ENCODE peak calls at places on chromosomes 5 and 9, in nine cellular contexts. E, H, Z, B, C, I, X, N and K are unnamed samples.
A peak's percentile ranks its signal among the peaks of the same experiment; 100 is the strongest.

GRCh38 chr9:126893079-126893478 is 21.5 kb upstream of the RALGPS1 start:
- DNase-seq in E (no peak), H (no peak), Z (no peak), B (no peak), C (no peak), I (no peak), X (no peak), N (no peak), K (no peak)

GRCh38 chr9:137096785-137097546 is 10.2 kb downstream of the MAN1B1 start:
- DNase-seq in E (no peak), H (no peak), Z (no peak), B (no peak), C (no peak), I (no peak), X (no peak), N (no peak), K (no peak)

GRCh38 chr9:36993933-36994764 is 39.9 kb downstream of the PAX5 start:
- DNase-seq in E (no peak), H (no peak), Z (peak; percentile 64), B (no peak), C (no peak), I (no peak), X (no peak), N (no peak), K (no peak)

GRCh38 chr5:32254987-32255900 is 57.5 kb downstream of the MTMR12 start:
- DNase-seq in E (no peak), H (no peak), Z (no peak), B (no peak), C (peak; percentile 29), I (no peak), X (no peak), N (no peak), K (no peak)

GRCh38 chr9:94912700-94913249 is 186.3 kb downstream of the AOPEP start:
- DNase-seq in E (no peak), H (no peak), Z (no peak), B (no peak), C (peak; percentile 86), I (peak; percentile 46), X (no peak), N (no peak), K (peak; percentile 90)

GRCh38 chr9:120892748-120893584 is 16.0 kb upstream of the PHF19 start:
- DNase-seq in E (no peak), H (no peak), Z (no peak), B (no peak), C (peak; percentile 94), I (no peak), X (no peak), N (no peak), K (peak; percentile 100)

GRCh38 chr9:3908731-3909130 is 382.9 kb upstream of the RFX3 start:
- DNase-seq in E (no peak), H (no peak), Z (no peak), B (no peak), C (no peak), I (no peak), X (no peak), N (no peak), K (no peak)

GRCh38 chr5:132962429-132962928 is 955 bp downstream of the AFF4 start:
- DNase-seq in E (no peak), H (no peak), Z (peak; percentile 32), B (no peak), C (peak; percentile 76), I (no peak), X (no peak), N (no peak), K (no peak)

GRCh38 chr5:142717582-142718215 is 31.8 kb upstream of the FGF1 start:
- DNase-seq in E (no peak), H (no peak), Z (no peak), B (no peak), C (peak; percentile 72), I (no peak), X (no peak), N (no peak), K (no peak)

GRCh38 chr9:38020251-38021076 is 48.6 kb downstream of the SHB start:
- DNase-seq in E (no peak), H (no peak), Z (no peak), B (no peak), C (no peak), I (no peak), X (no peak), N (no peak), K (no peak)

DNA sequence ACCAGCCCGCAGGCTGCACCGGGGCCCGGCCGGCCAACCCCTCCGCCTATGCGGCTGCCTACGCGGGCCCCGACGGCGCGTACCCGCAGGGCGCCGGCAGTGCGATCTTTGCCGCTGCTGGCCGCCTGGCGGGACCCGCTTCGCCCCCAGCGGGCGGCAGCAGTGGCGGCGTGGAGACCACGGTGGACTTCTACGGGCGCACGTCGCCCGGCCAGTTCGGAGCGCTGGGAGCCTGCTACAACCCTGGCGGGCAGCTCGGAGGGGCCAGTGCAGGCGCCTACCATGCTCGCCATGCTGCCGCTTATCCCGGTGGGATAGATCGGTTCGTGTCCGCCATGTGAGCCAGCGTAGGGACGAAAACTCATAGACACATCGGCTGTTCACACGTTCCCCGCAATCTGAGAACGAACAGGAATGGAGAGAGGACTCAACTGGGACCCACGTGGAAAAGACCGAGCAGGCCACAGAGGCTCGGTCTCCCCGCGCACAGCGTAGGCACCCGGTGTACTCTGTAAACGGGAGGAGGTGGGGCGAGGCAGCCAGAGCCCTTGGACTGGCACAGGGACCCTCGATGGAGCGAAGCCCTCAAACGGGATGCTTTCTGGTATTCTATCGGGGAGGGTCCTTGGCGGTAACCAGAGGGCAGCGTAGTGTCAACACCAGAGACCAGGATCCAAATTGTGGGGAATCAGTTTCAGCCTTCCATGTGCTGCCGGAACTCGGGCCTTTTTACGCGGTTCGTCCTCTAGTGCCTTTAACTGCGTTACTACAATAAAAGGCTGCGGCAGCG is 1.9 kb downstream of the FOXE1 start:
- DNase-seq in E (no peak), H (no peak), Z (no peak), B (no peak), C (no peak), I (no peak), X (no peak), N (no peak), K (no peak)
- TF ChIP-seq POLR2A in E (no peak), H (no peak), Z (no peak), B (no peak), C (no peak), I (no peak), X (no peak), N (no peak), K (no peak)

DNA sequence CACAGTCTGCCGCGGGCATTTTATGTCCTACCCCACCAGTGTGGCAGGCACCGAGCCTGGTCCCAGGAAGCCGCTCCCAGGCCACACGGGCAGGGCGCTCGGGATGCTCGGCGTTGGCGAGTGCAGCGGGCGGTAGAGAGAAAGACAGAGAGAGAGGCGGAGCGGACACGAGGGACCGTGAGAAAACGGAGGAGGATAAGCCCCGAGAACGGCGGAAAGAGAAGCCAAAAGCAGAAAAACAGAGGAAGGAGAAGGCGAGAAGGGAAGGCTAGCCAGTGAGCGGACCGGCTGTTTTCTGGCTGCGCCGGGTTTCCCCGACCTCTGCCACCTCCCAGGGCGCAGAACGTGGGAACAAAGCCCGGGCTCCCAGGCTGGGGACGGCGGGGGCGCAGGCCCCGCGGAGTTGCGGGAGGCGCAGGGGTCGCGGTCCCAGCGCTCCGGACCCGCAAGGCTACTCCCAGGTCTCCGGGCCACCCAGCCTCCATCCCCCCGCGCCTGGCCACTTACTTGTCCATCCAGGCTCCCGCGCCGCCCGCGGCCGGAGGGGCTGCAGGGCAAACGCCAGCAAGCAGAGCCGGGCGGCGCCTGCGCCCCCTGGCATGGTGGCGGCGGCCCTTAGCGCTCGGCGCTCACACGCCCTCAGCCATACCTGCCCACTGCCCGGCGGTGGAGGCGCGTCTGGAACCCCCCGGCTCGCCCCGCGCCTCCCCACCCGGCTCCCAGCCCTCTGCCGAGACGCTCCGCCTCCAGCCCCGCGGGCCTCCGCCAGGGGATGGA is at the start of gene ADAM19:
- DNase-seq in E (peak; percentile 63), H (peak; percentile 83), Z (peak; percentile 59), B (no peak), C (peak; percentile 53), I (peak; percentile 47), X (peak; percentile 57), N (no peak), K (peak; percentile 80)
- TF ChIP-seq POLR2A in E (peak; percentile 17), H (peak; percentile 62), Z (peak; percentile 63), B (no peak), C (peak; percentile 56), I (no peak), X (no peak), N (peak; percentile 75), K (peak; percentile 91)

DNA sequence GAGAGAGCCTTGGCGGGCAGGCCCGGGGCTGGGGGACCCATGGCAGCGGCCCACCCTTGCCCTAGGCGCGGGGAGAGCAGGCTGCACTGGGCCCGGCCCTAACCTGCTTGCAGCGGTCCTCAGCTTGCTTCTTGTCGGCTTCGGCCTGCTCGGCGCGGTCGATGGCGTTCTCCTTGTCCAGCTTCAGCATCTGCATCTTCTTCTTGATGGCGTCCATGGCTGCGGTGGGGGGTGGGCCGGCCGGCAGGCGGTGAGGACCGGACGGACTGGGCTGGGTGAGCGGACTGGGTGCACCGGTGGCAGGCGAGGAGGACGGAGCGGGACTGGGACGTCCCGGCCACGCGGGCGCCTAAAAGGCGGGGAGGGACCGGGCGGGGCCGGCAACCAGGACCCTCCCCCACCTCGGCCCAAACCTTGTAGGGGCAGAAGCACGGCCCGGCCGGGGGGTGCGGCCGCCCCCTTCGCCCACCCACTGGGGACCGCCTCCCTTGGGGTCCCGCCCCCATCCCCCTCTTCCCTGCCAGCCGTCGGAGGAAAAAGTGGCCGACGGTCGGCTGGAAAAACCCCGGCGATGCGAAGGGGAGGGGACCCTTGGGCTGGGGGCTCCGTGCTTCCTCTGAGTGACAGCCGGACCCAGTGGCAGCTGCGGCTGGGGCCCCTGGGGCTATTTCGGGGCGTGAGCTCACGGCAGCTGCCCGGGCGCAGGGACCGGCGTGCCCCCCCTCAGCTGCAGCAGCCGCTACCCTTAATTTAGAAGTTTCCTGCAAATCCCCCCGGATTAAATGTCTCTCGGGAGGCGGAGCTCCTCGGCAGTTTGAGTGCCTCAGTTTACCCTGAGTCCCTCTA is at the start of gene TPM2:
- DNase-seq in E (peak; percentile 47), H (peak; percentile 96), Z (peak; percentile 73), B (peak; percentile 37), C (peak; percentile 90), I (peak; percentile 66), X (peak; percentile 91), N (no peak), K (peak; percentile 44)
- TF ChIP-seq POLR2A in E (no peak), H (peak; percentile 97), Z (peak; percentile 80), B (no peak), C (peak; percentile 99), I (peak; percentile 86), X (peak; percentile 42), N (peak; percentile 71), K (peak; percentile 93)

DNA sequence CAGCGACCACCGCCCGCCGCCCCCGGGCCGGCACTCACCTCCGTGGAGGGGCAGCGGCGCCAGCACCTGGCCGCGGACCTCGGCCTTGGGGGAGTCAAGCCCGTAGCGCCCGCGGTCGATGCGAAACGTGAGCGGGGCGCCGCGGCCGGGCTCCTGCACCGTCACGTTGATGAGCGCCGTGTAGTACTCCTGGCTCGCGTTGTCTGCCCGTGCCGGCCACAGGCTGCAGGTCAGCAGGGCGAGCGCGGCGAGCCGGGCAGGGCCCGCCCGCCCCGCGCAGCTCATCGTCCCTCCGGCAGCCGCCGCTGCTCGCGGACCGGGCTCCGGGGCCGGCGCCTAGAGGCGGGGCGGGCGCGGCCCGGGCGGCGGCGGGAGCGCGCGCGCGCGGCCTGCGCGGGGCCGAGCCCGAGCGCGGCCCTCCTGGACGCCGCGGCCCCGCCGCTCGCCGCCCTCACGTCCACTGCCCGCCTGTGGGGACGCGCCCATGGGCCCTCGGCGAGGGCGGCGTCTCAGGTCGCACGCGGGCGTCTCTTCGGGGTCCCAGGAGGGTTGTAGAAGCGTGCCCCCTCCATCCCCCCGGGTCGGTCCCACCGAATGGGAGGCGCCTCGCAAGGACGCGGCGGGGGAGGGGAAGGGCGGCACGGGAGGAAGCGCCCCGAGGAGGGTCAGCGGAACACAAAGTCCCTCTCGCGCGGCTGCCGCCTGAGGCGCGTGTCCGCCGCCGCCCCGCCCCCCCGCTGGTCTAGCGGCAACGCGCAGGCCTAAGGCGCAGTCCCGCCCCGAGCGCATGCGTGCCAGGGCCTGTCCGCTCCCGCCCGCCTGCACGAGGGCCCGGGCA is at the start of gene RNF130:
- DNase-seq in E (peak; percentile 97), H (peak; percentile 97), Z (peak; percentile 95), B (peak; percentile 95), C (peak; percentile 88), I (no peak), X (peak; percentile 95), N (peak; percentile 43), K (peak; percentile 91)
- TF ChIP-seq POLR2A in E (peak; percentile 77), H (no peak), Z (peak; percentile 83), B (no peak), C (peak; percentile 70), I (peak; percentile 67), X (no peak), N (peak; percentile 64), K (peak; percentile 79)